ENCODE peak calls at places on chromosome 18, in four cellular contexts. One of them, this sample, is unnamed.

GRCh38 chr18:31512203-31512764 is 14.3 kb downstream of the DSG2 start:
- DNase-seq in choroid plexus epithelial cell: peak
- DNase-seq in astrocyte of the spinal cord: peak
- DNase-seq in HCT116: no peak
- DNase-seq in this sample: no peak

GRCh38 chr18:33573193-33573592 is 4.8 kb upstream of the ASXL3 start:
- DNase-seq in choroid plexus epithelial cell: no peak
- DNase-seq in astrocyte of the spinal cord: no peak
- DNase-seq in HCT116: no peak
- DNase-seq in this sample: no peak

GRCh38 chr18:68215931-68216330 is 499.0 kb downstream of the TMX3 start:
- DNase-seq in choroid plexus epithelial cell: peak
- DNase-seq in astrocyte of the spinal cord: peak
- DNase-seq in HCT116: no peak
- DNase-seq in this sample: no peak

GRCh38 chr18:23982154-23983071 is 32.1 kb upstream of the TTC39C start:
- DNase-seq in choroid plexus epithelial cell: peak
- DNase-seq in astrocyte of the spinal cord: peak
- DNase-seq in HCT116: no peak
- DNase-seq in this sample: no peak

GRCh38 chr18:4888251-4888650 is 308.8 kb downstream of the AKAIN1 start:
- DNase-seq in choroid plexus epithelial cell: no peak
- DNase-seq in astrocyte of the spinal cord: no peak
- DNase-seq in HCT116: no peak
- DNase-seq in this sample: no peak

GRCh38 chr18:46768166-46768921 is 11.5 kb upstream of the ST8SIA5 start:
- DNase-seq in choroid plexus epithelial cell: no peak
- DNase-seq in astrocyte of the spinal cord: no peak
- DNase-seq in HCT116: no peak
- DNase-seq in this sample: no peak

GRCh38 chr18:60120231-60120630 is 220.4 kb downstream of the PMAIP1 start:
- DNase-seq in choroid plexus epithelial cell: no peak
- DNase-seq in astrocyte of the spinal cord: no peak
- DNase-seq in HCT116: no peak
- DNase-seq in this sample: no peak

GRCh38 chr18:57811477-57812125 is 8.5 kb upstream of the ATP8B1 start:
- DNase-seq in choroid plexus epithelial cell: no peak
- DNase-seq in astrocyte of the spinal cord: no peak
- DNase-seq in HCT116: no peak
- DNase-seq in this sample: no peak

GRCh38 chr18:5073026-5073944 is 123.8 kb downstream of the AKAIN1 start:
- DNase-seq in choroid plexus epithelial cell: peak
- DNase-seq in astrocyte of the spinal cord: peak
- DNase-seq in HCT116: peak
- DNase-seq in this sample: no peak

GRCh38 chr18:70390366-70391090 is 101.7 kb downstream of the SOCS6 start:
- DNase-seq in choroid plexus epithelial cell: no peak
- DNase-seq in astrocyte of the spinal cord: no peak
- DNase-seq in HCT116: no peak
- DNase-seq in this sample: no peak

GRCh38 chr18:58174285-58174684 is 130.3 kb downstream of the NEDD4L start:
- DNase-seq in choroid plexus epithelial cell: no peak
- DNase-seq in astrocyte of the spinal cord: no peak
- DNase-seq in HCT116: no peak
- DNase-seq in this sample: no peak

GRCh38 chr18:51399491-51400122 is 202.1 kb upstream of the MEX3C start:
- DNase-seq in choroid plexus epithelial cell: peak
- DNase-seq in astrocyte of the spinal cord: no peak
- DNase-seq in HCT116: no peak
- DNase-seq in this sample: no peak

GRCh38 chr18:62018034-62018760 is 125.4 kb upstream of the RNF152 start:
- DNase-seq in choroid plexus epithelial cell: peak
- DNase-seq in astrocyte of the spinal cord: peak
- DNase-seq in HCT116: no peak
- DNase-seq in this sample: peak

GRCh38 chr18:62749389-62749788 is 34.0 kb downstream of the PHLPP1 start:
- DNase-seq in choroid plexus epithelial cell: no peak
- DNase-seq in astrocyte of the spinal cord: no peak
- DNase-seq in HCT116: no peak
- DNase-seq in this sample: no peak

GRCh38 chr18:6370886-6371635 is 43.6 kb downstream of the L3MBTL4 start:
- DNase-seq in choroid plexus epithelial cell: no peak
- DNase-seq in astrocyte of the spinal cord: no peak
- DNase-seq in HCT116: no peak
- DNase-seq in this sample: no peak

GRCh38 chr18:58394046-58394445 is 234.8 kb downstream of the ALPK2 start:
- DNase-seq in choroid plexus epithelial cell: no peak
- DNase-seq in astrocyte of the spinal cord: no peak
- DNase-seq in HCT116: no peak
- DNase-seq in this sample: no peak

GRCh38 chr18:63320041-63320689 is 596 bp upstream of the BCL2 start:
- DNase-seq in choroid plexus epithelial cell: peak
- DNase-seq in astrocyte of the spinal cord: peak
- DNase-seq in HCT116: peak
- DNase-seq in this sample: no peak

GRCh38 chr18:22914633-22915032 is 18.5 kb upstream of the RBBP8 start:
- DNase-seq in choroid plexus epithelial cell: no peak
- DNase-seq in astrocyte of the spinal cord: no peak
- DNase-seq in HCT116: no peak
- DNase-seq in this sample: no peak

GRCh38 chr18:49025426-49025766 is 74.6 kb upstream of the SMAD7 start:
- DNase-seq in choroid plexus epithelial cell: no peak
- DNase-seq in astrocyte of the spinal cord: no peak
- DNase-seq in HCT116: no peak
- DNase-seq in this sample: no peak

GRCh38 chr18:37299471-37300304 is 265.9 kb downstream of the CELF4 start:
- DNase-seq in choroid plexus epithelial cell: peak
- DNase-seq in astrocyte of the spinal cord: peak
- DNase-seq in HCT116: peak
- DNase-seq in this sample: peak

GRCh38 chr18:69257861-69258458 is 142.7 kb upstream of the DOK6 start:
- DNase-seq in choroid plexus epithelial cell: peak
- DNase-seq in astrocyte of the spinal cord: peak
- DNase-seq in HCT116: no peak
- DNase-seq in this sample: peak

GRCh38 chr18:24875761-24876160 is 415.3 kb downstream of the HRH4 start:
- DNase-seq in choroid plexus epithelial cell: no peak
- DNase-seq in astrocyte of the spinal cord: no peak
- DNase-seq in HCT116: no peak
- DNase-seq in this sample: no peak

GRCh38 chr18:46321954-46322353 is 217.8 kb downstream of the HAUS1 start:
- DNase-seq in choroid plexus epithelial cell: no peak
- DNase-seq in astrocyte of the spinal cord: no peak
- DNase-seq in HCT116: no peak
- DNase-seq in this sample: no peak

GRCh38 chr18:23226386-23226785 is 91.1 kb downstream of the CABLES1 start:
- DNase-seq in choroid plexus epithelial cell: peak
- DNase-seq in astrocyte of the spinal cord: peak
- DNase-seq in HCT116: no peak
- DNase-seq in this sample: no peak

GRCh38 chr18:59912007-59912550 is 12.3 kb downstream of the PMAIP1 start:
- DNase-seq in choroid plexus epithelial cell: no peak
- DNase-seq in astrocyte of the spinal cord: no peak
- DNase-seq in HCT116: no peak
- DNase-seq in this sample: no peak

DNA sequence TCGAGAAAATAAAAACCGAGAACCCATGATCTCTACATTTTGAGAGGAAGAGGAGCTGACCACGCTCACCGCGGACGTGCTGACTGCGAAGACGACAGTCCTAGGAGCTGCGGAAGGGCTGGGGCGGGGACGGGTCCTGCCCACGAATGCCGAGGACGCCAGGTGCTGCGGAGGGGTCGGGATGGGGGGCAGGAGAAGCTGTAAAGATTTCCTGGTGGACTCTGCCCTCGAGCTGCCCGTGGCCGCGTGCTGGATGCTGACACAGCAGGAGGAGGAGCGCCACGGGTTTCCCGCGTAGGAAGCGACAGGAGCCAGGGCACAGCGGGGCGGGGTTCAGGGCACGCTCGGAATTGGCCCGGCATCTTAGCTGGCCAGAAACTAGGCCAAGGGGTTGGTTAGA is 22.2 kb downstream of the ZSCAN30 start:
- DNase-seq in choroid plexus epithelial cell: no peak
- DNase-seq in astrocyte of the spinal cord: no peak
- DNase-seq in HCT116: no peak
- DNase-seq in this sample: no peak
- H3K4me3 ChIP-seq in choroid plexus epithelial cell: peak
- H3K4me3 ChIP-seq in astrocyte of the spinal cord: peak
- H3K4me3 ChIP-seq in HCT116: no peak
- H3K4me3 ChIP-seq in this sample: no peak

DNA sequence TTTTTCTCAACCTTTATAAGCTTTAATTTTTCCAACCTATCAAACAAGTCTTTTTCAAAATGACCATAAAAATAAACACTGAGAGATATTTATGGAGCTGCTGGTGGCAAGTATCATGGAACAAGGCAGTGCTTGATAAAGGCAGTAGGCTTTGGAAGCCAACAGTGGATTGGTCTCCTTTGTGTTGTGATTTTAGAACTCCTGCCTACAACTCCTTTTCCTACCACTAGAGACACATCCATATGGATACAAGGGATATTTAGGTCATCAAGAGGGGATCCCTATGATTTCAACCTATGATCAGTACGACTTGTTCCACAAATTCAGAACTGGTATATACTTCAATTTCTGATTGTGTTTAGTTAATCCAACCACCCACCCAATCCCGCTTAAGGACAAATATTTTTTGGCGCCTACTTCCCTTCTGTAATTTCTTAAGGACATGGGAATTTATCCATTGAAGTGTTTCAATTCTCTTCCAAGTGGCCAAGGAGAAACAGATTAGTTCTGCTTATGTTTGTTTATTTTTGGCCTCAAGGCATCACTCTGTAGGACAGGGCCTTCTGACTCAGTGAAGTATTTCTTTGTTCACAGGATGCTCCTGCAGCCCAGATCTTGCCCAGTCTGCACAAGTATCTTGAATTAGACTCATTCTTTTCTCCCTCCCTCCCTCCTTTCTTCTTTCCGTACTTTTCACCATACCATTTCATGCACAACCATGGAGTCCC is 2119.6 kb upstream of the PIK3C3 start:
- DNase-seq in choroid plexus epithelial cell: peak
- DNase-seq in astrocyte of the spinal cord: peak
- DNase-seq in HCT116: no peak
- DNase-seq in this sample: no peak
- TF ChIP-seq CTCF in choroid plexus epithelial cell: no peak
- TF ChIP-seq CTCF in astrocyte of the spinal cord: no peak
- TF ChIP-seq CTCF in HCT116: no peak
- TF ChIP-seq CTCF in this sample: no peak

GRCh38 chr18:72869786-72870185 is 2.0 kb upstream of the NETO1 start:
- DNase-seq in choroid plexus epithelial cell: no peak
- DNase-seq in astrocyte of the spinal cord: peak
- DNase-seq in HCT116: no peak
- DNase-seq in this sample: no peak
- H3K4me3 ChIP-seq in choroid plexus epithelial cell: no peak
- H3K4me3 ChIP-seq in astrocyte of the spinal cord: peak
- H3K4me3 ChIP-seq in HCT116: no peak
- H3K4me3 ChIP-seq in this sample: peak

GRCh38 chr18:30093376-30093775 is 949.2 kb downstream of the DSC3 start:
- DNase-seq in choroid plexus epithelial cell: peak
- DNase-seq in astrocyte of the spinal cord: no peak
- DNase-seq in HCT116: no peak
- DNase-seq in this sample: no peak
- TF ChIP-seq CTCF in choroid plexus epithelial cell: no peak
- TF ChIP-seq CTCF in astrocyte of the spinal cord: no peak
- TF ChIP-seq CTCF in HCT116: no peak
- TF ChIP-seq CTCF in this sample: no peak

GRCh38 chr18:80202264-80202998 is 44.9 kb downstream of the PARD6G start:
- DNase-seq in choroid plexus epithelial cell: no peak
- DNase-seq in astrocyte of the spinal cord: no peak
- DNase-seq in HCT116: no peak
- DNase-seq in this sample: no peak
- H3K4me3 ChIP-seq in choroid plexus epithelial cell: no peak
- H3K4me3 ChIP-seq in astrocyte of the spinal cord: no peak
- H3K4me3 ChIP-seq in HCT116: no peak
- H3K4me3 ChIP-seq in this sample: no peak

GRCh38 chr18:29616885-29617284 is 1425.7 kb downstream of the DSC3 start:
- DNase-seq in choroid plexus epithelial cell: no peak
- DNase-seq in astrocyte of the spinal cord: no peak
- DNase-seq in HCT116: no peak
- DNase-seq in this sample: no peak
- TF ChIP-seq CTCF in choroid plexus epithelial cell: no peak
- TF ChIP-seq CTCF in astrocyte of the spinal cord: no peak
- TF ChIP-seq CTCF in HCT116: no peak
- TF ChIP-seq CTCF in this sample: no peak

GRCh38 chr18:26862084-26862483 is 3.4 kb downstream of the AQP4 start:
- DNase-seq in choroid plexus epithelial cell: no peak
- DNase-seq in astrocyte of the spinal cord: no peak
- DNase-seq in HCT116: no peak
- DNase-seq in this sample: no peak

GRCh38 chr18:26865557-26865956 is at the start of gene AQP4:
- DNase-seq in choroid plexus epithelial cell: no peak
- DNase-seq in astrocyte of the spinal cord: no peak
- DNase-seq in HCT116: no peak
- DNase-seq in this sample: no peak

GRCh38 chr18:26864658-26865057 is 849 bp downstream of the AQP4 start:
- DNase-seq in choroid plexus epithelial cell: no peak
- DNase-seq in astrocyte of the spinal cord: no peak
- DNase-seq in HCT116: no peak
- DNase-seq in this sample: no peak

GRCh38 chr18:26863921-26864497 is 1.5 kb downstream of the AQP4 start:
- DNase-seq in choroid plexus epithelial cell: no peak
- DNase-seq in astrocyte of the spinal cord: no peak
- DNase-seq in HCT116: no peak
- DNase-seq in this sample: no peak

GRCh38 chr18:26863122-26863879 is 2.2 kb downstream of the AQP4 start:
- DNase-seq in choroid plexus epithelial cell: no peak
- DNase-seq in astrocyte of the spinal cord: no peak
- DNase-seq in HCT116: no peak
- DNase-seq in this sample: no peak
- H3K4me3 ChIP-seq in choroid plexus epithelial cell: no peak
- H3K4me3 ChIP-seq in astrocyte of the spinal cord: peak
- H3K4me3 ChIP-seq in HCT116: no peak
- H3K4me3 ChIP-seq in this sample: no peak

GRCh38 chr18:77423468-77423867 is 173.8 kb downstream of the GALR1 start:
- DNase-seq in choroid plexus epithelial cell: no peak
- DNase-seq in astrocyte of the spinal cord: no peak
- DNase-seq in HCT116: no peak
- DNase-seq in this sample: no peak

DNA sequence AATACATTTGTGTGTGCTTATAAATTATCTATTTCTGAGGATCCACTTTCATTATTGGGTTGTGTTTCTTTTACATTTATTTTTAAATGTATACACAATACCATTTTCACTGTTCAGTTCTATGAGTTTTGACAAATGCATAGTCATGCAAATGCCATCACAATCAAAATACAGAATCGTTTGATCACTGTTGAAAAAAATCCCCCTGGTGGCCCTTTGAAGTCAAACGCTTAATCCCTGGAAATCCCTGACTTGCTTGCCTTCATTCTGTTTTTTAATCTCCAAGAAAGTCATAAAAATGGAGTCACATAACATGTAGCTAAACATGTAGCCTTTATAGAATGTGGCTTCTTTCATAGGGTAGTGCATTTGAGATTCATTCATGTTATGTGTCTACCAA is 173.3 kb downstream of the GALR1 start:
- DNase-seq in choroid plexus epithelial cell: peak
- DNase-seq in astrocyte of the spinal cord: no peak
- DNase-seq in HCT116: no peak
- DNase-seq in this sample: no peak
- TF ChIP-seq CTCF in choroid plexus epithelial cell: peak
- TF ChIP-seq CTCF in astrocyte of the spinal cord: peak
- TF ChIP-seq CTCF in HCT116: no peak
- TF ChIP-seq CTCF in this sample: no peak